ENCODE peak calls at places on chromosome 9, in six cellular contexts. G is CD8-positive, alpha-beta memory T cell; D is AG08395; W is activated effector memory CD4-positive, alpha-beta T cell treated with anti-CD3 and anti-CD28 coated beads, Interleukin-2, amount 50 U/mL, for 16 hours; N is stimulated activated CD8-positive, alpha-beta memory T cell treated with anti-CD3 and anti-CD28 coated beads, Interleukin-2, amount 100 ng/mL, for 48 hours; M is astrocyte. S is an unnamed sample.

GRCh38 chr9:114662081-114662989 is 4.7 kb upstream of the TEX53 start:
- DNase-seq in G (peak), D (peak), W (peak), N (peak), M (no peak), S (peak)

GRCh38 chr9:21777701-21778100 is 24.7 kb upstream of the MTAP start:
- DNase-seq in G (no peak), D (peak), W (no peak), N (no peak), M (peak), S (no peak)

GRCh38 chr9:89701221-89701798 is 96.5 kb downstream of the GADD45G start:
- DNase-seq in G (peak), D (no peak), W (peak), N (peak), M (no peak), S (no peak)

GRCh38 chr9:129321511-129322021 is 143.5 kb upstream of the IER5L start:
- DNase-seq in G (no peak), D (no peak), W (peak), N (no peak), M (no peak), S (no peak)

GRCh38 chr9:129547869-129548570 is 72.9 kb downstream of the C9orf50 start:
- DNase-seq in G (no peak), D (no peak), W (no peak), N (no peak), M (no peak), S (no peak)

GRCh38 chr9:91546574-91546973 is 122.9 kb upstream of the NFIL3 start:
- DNase-seq in G (no peak), D (peak), W (no peak), N (no peak), M (peak), S (no peak)

GRCh38 chr9:121735792-121736130 is 84.3 kb downstream of the DAB2IP start:
- DNase-seq in G (no peak), D (no peak), W (no peak), N (no peak), M (no peak), S (no peak)

GRCh38 chr9:99040911-99041582 is 63.9 kb upstream of the TGFBR1 start:
- DNase-seq in G (no peak), D (peak), W (no peak), N (no peak), M (peak), S (no peak)

GRCh38 chr9:114034176-114034575 is 43.9 kb downstream of the AMBP start:
- DNase-seq in G (no peak), D (no peak), W (peak), N (no peak), M (no peak), S (no peak)

GRCh38 chr9:75995066-75995465 is 104.6 kb downstream of the PCSK5 start:
- DNase-seq in G (no peak), D (no peak), W (no peak), N (no peak), M (no peak), S (no peak)

GRCh38 chr9:110996436-110997224 is 41.6 kb downstream of the LPAR1 start:
- DNase-seq in G (no peak), D (peak), W (no peak), N (no peak), M (peak), S (no peak)

GRCh38 chr9:106075991-106076390 is 381.6 kb downstream of the TMEM38B start:
- DNase-seq in G (no peak), D (peak), W (no peak), N (no peak), M (peak), S (no peak)

S was measured in mesothelial cell of epicardium.